ENCODE peak calls at places on chromosome 20, in nine cellular contexts. A is posterior cingulate gyrus; I is GM20000; Q is activated CD4-positive, alpha-beta T cell treated with anti-CD3 and anti-CD28 coated beads, Interleukin-2, amount 10 ng/mL, durations not matched to agents 24 days and 14 days; Z is head of caudate nucleus; S is activated naive CD4-positive, alpha-beta T cell; V is Calu3; H is stimulated activated CD8-positive, alpha-beta memory T cell treated with anti-CD3 and anti-CD28 coated beads, Interleukin-15, amount 100 ng/mL, for 48 hours; J is iris pigment epithelial cell. F is an unnamed sample.
A peak's percentile ranks its signal among the peaks of the same experiment; 100 is the strongest.

GRCh38 chr20:6566821-6567220 is 200.7 kb upstream of the BMP2 start:
- DNase-seq in Z (no peak), V (no peak), S (no peak), I (no peak), Q (no peak), J (peak; percentile 99), H (no peak), A (no peak), F (peak; percentile 91)

GRCh38 chr20:41001497-41001896 is 27.1 kb upstream of the TOP1 start:
- DNase-seq in V (no peak), Z (no peak), A (no peak), H (no peak), J (peak; percentile 79), S (no peak), I (no peak), Q (no peak), F (no peak)

GRCh38 chr20:16111853-16112412 is 461.3 kb downstream of the KIF16B start:
- DNase-seq in V (no peak), I (no peak), S (no peak), A (no peak), Z (no peak), Q (no peak), H (no peak), J (no peak), F (no peak)

GRCh38 chr20:57320358-57320757 is 9.2 kb upstream of the SPO11 start:
- DNase-seq in H (no peak), I (no peak), J (no peak), A (no peak), V (no peak), Q (no peak), S (no peak), Z (no peak), F (no peak)

GRCh38 chr20:21707999-21708737 is 2.7 kb downstream of the PAX1 start:
- DNase-seq in Z (no peak), I (no peak), A (peak; percentile 52), H (no peak), S (no peak), Q (no peak), J (no peak), V (no peak), F (no peak)

GRCh38 chr20:50930139-50931047 is 844 bp downstream of the ADNP start:
- DNase-seq in J (peak; percentile 8), Z (peak; percentile 24), A (peak; percentile 85), V (peak; percentile 51), S (peak; percentile 30), H (no peak), I (no peak), Q (no peak), F (no peak)

GRCh38 chr20:51575486-51575885 is 33.0 kb upstream of the NFATC2 start:
- DNase-seq in J (no peak), Z (no peak), V (no peak), S (no peak), H (no peak), Q (no peak), I (no peak), A (no peak), F (no peak)

GRCh38 chr20:50724851-50725721 is 6.3 kb upstream of the PARD6B start:
- DNase-seq in Z (peak; percentile 82), J (peak; percentile 97), I (peak; percentile 19), A (peak; percentile 93), S (no peak), V (peak; percentile 69), H (peak; percentile 78), Q (peak; percentile 63), F (peak; percentile 98)

GRCh38 chr20:59006167-59006863 is 739 bp downstream of the CTSZ start:
- DNase-seq in H (no peak), J (no peak), V (peak; percentile 31), Q (no peak), S (no peak), A (no peak), Z (peak; percentile 14), I (peak; percentile 44), F (peak; percentile 23)

GRCh38 chr20:13441388-13441787 is 197.3 kb downstream of the TASP1 start:
- DNase-seq in H (no peak), J (no peak), Z (no peak), S (no peak), V (no peak), A (no peak), Q (no peak), I (no peak), F (no peak)

GRCh38 chr20:40728470-40728869 is 39.4 kb upstream of the MAFB start:
- DNase-seq in Q (no peak), V (no peak), I (no peak), H (no peak), J (no peak), A (no peak), Z (no peak), S (no peak), F (peak; percentile 4)

GRCh38 chr20:48149887-48150286 is 364.6 kb upstream of the SULF2 start:
- DNase-seq in Q (no peak), V (no peak), A (no peak), S (no peak), Z (no peak), J (no peak), H (no peak), I (no peak), F (no peak)

GRCh38 chr20:13396036-13396435 is 175.0 kb downstream of the ISM1 start:
- DNase-seq in V (no peak), S (no peak), I (no peak), H (no peak), Z (no peak), J (peak; percentile 32), Q (no peak), A (no peak), F (peak; percentile 97)

GRCh38 chr20:49590163-49591017 is 22.5 kb upstream of the PTGIS start:
- DNase-seq in J (no peak), S (no peak), A (no peak), Q (no peak), H (no peak), Z (no peak), V (no peak), I (no peak), F (no peak)

GRCh38 chr20:57618091-57618765 is 2.0 kb downstream of the ZBP1 start:
- DNase-seq in S (no peak), Q (peak; percentile 73), A (peak; percentile 34), V (peak; percentile 91), Z (no peak), J (no peak), H (no peak), I (no peak), F (no peak)

GRCh38 chr20:13022401-13023170 is 13.8 kb downstream of the SPTLC3 start:
- DNase-seq in H (no peak), A (no peak), I (no peak), Q (no peak), J (peak; percentile 36), S (no peak), V (no peak), Z (peak; percentile 67), F (no peak)

GRCh38 chr20:11379257-11380011 is 538.3 kb upstream of the BTBD3 start:
- DNase-seq in S (no peak), Z (no peak), I (no peak), V (no peak), Q (no peak), A (peak; percentile 66), J (peak; percentile 28), H (no peak), F (peak; percentile 30)

GRCh38 chr20:31822421-31823330 is 3.5 kb downstream of the MYLK2 start:
- DNase-seq in V (peak; percentile 88), Q (peak; percentile 92), J (peak; percentile 35), Z (peak; percentile 82), H (peak; percentile 52), S (peak; percentile 59), A (peak; percentile 96), I (peak; percentile 92), F (peak; percentile 80)

GRCh38 chr20:16475225-16475624 is 98.0 kb downstream of the KIF16B start:
- DNase-seq in A (no peak), S (no peak), Q (no peak), Z (no peak), V (no peak), J (peak; percentile 87), H (no peak), I (no peak), F (peak; percentile 58)

GRCh38 chr20:14521436-14521835 is 184.0 kb upstream of the FLRT3 start:
- DNase-seq in I (no peak), V (no peak), H (no peak), A (no peak), J (peak; percentile 2), S (no peak), Z (no peak), Q (no peak), F (peak; percentile 7)

GRCh38 chr20:40331699-40332098 is 357.3 kb downstream of the MAFB start:
- DNase-seq in Z (no peak), A (no peak), J (no peak), S (no peak), I (no peak), Q (no peak), V (no peak), H (no peak), F (no peak)

GRCh38 chr20:42018979-42019378 is 400.8 kb upstream of the CHD6 start:
- DNase-seq in S (no peak), J (no peak), V (peak; percentile 45), Z (no peak), H (no peak), I (no peak), A (no peak), Q (no peak), F (no peak)

GRCh38 chr20:53070714-53071392 is 98.7 kb downstream of the TSHZ2 start:
- DNase-seq in H (no peak), Z (no peak), S (no peak), V (no peak), Q (peak; percentile 74), I (no peak), A (no peak), J (peak; percentile 12), F (no peak)

GRCh38 chr20:61300293-61300692 is 48.2 kb downstream of the CDH4 start:
- DNase-seq in S (no peak), A (no peak), Q (no peak), J (no peak), I (no peak), H (no peak), V (no peak), Z (no peak), F (no peak)

GRCh38 chr20:48846516-48847492 is 19.0 kb upstream of the PREX1 start:
- DNase-seq in V (no peak), I (peak; percentile 86), A (no peak), J (no peak), H (peak; percentile 73), S (no peak), Q (peak; percentile 67), Z (peak; percentile 33), F (no peak)

GRCh38 chr20:32158943-32159660 is 48.4 kb downstream of the PLAGL2 start:
- DNase-seq in S (no peak), H (no peak), I (no peak), Q (no peak), V (no peak), J (no peak), Z (no peak), A (no peak), F (no peak)

GRCh38 chr20:58330692-58331091 is 21.2 kb downstream of the RAB22A start:
- DNase-seq in I (no peak), Z (no peak), S (no peak), V (no peak), Q (no peak), H (no peak), A (no peak), J (no peak), F (no peak)

GRCh38 chr20:64005394-64005793 is 24.5 kb downstream of the PRPF6 start:
- DNase-seq in Q (no peak), I (no peak), S (no peak), J (peak; percentile 43), Z (no peak), V (no peak), A (no peak), H (no peak), F (no peak)

GRCh38 chr20:52033313-52033712 is 158.3 kb downstream of the ZFP64 start:
- DNase-seq in Z (no peak), S (no peak), I (no peak), A (no peak), Q (no peak), V (no peak), H (no peak), J (peak; percentile 58), F (peak; percentile 8)

GRCh38 chr20:51661609-51662178 is 106.5 kb downstream of the ATP9A start:
- DNase-seq in V (peak; percentile 18), H (peak; percentile 40), Z (no peak), A (no peak), S (no peak), J (peak; percentile 74), Q (peak; percentile 80), I (peak; percentile 21), F (peak; percentile 51)

GRCh38 chr20:15236812-15237211 is 899.4 kb upstream of the FLRT3 start:
- DNase-seq in Z (no peak), J (peak; percentile 38), H (no peak), S (no peak), A (peak; percentile 56), I (peak; percentile 28), Q (peak; percentile 56), V (peak; percentile 37), F (peak; percentile 63)